ENCODE peak calls at places on chromosomes 16 and 17, in nine cellular contexts. G is right atrium auricular region; K is CD8-positive, alpha-beta T cell; R is thoracic aorta; N is Peyer's patch; S is H9; V is AG04450; O is body of pancreas; C is psoas muscle. I is an unnamed sample.

GRCh38 chr16:8103649-8104289 is 486.5 kb downstream of the TMEM114 start:
- DNase-seq in O (no peak), G (no peak), R (no peak), C (no peak), N (no peak), K (no peak), S (no peak), V (no peak), I (no peak)

GRCh38 chr16:59090501-59090900 is 356.4 kb upstream of the GOT2 start:
- DNase-seq in S (no peak), C (no peak), G (no peak), N (no peak), O (no peak), R (no peak), V (no peak), K (no peak), I (no peak)

GRCh38 chr17:59513934-59514841 is 51.2 kb upstream of the DHX40 start:
- DNase-seq in V (peak), C (peak), G (peak), K (no peak), S (no peak), O (peak), R (no peak), N (peak), I (peak)

GRCh38 chr16:56844056-56844455 is 21.0 kb upstream of the SLC12A3 start:
- DNase-seq in G (no peak), K (no peak), O (no peak), C (no peak), V (no peak), S (no peak), N (no peak), R (no peak), I (no peak)

GRCh38 chr17:60080545-60080944 is 1.8 kb upstream of the HEATR6 start:
- DNase-seq in K (no peak), N (no peak), O (no peak), G (no peak), C (no peak), V (no peak), R (no peak), S (no peak), I (no peak)

GRCh38 chr17:81869221-81870154 is 1.6 kb downstream of the ARHGDIA start:
- DNase-seq in N (peak), K (peak), G (no peak), O (peak), R (no peak), C (no peak), V (no peak), S (peak), I (no peak)

GRCh38 chr17:12349297-12349696 is 316.4 kb upstream of the MYOCD start:
- DNase-seq in K (no peak), C (no peak), V (no peak), G (no peak), S (no peak), O (no peak), R (no peak), N (no peak), I (no peak)

GRCh38 chr16:22333457-22333994 is 36.3 kb downstream of the POLR3E start:
- DNase-seq in O (no peak), G (no peak), K (no peak), C (no peak), N (no peak), V (no peak), R (no peak), S (no peak), I (peak)

GRCh38 chr17:3710951-3711383 is 12.7 kb upstream of the HASPIN start:
- DNase-seq in G (no peak), S (peak), V (no peak), C (no peak), R (no peak), N (no peak), K (peak), O (no peak), I (no peak)

GRCh38 chr17:55327225-55328088 is 62.7 kb downstream of the HLF start:
- DNase-seq in O (no peak), V (no peak), R (no peak), K (no peak), N (no peak), G (no peak), S (no peak), C (no peak), I (no peak)

GRCh38 chr17:65914784-65915342 is 277.1 kb downstream of the CEP112 start:
- DNase-seq in G (no peak), K (no peak), O (no peak), R (no peak), N (no peak), S (no peak), V (no peak), C (no peak), I (no peak)

GRCh38 chr17:9244066-9245052 is 223.0 kb downstream of the NTN1 start:
- DNase-seq in G (no peak), V (peak), N (no peak), O (peak), S (no peak), R (no peak), K (no peak), C (peak), I (no peak)

GRCh38 chr17:73902416-73903181 is 258.4 kb upstream of the SDK2 start:
- DNase-seq in K (no peak), R (no peak), S (peak), G (peak), C (no peak), O (peak), N (no peak), V (no peak), I (no peak)

GRCh38 chr17:21296097-21297025 is 11.8 kb downstream of the MAP2K3 start:
- DNase-seq in G (no peak), R (no peak), S (no peak), V (no peak), C (no peak), O (peak), K (no peak), N (no peak), I (no peak)

GRCh38 chr17:43217614-43218087 is 6.0 kb downstream of the TMEM106A start:
- DNase-seq in G (no peak), R (no peak), N (no peak), C (no peak), S (no peak), V (no peak), K (peak), O (no peak), I (no peak)

GRCh38 chr16:87499189-87499486 is 6.3 kb upstream of the ZCCHC14 start:
- DNase-seq in S (no peak), K (no peak), G (no peak), O (no peak), R (no peak), C (no peak), N (no peak), V (peak), I (no peak)

GRCh38 chr17:72394531-72394930 is 273.7 kb downstream of the SOX9 start:
- DNase-seq in N (no peak), C (no peak), K (no peak), V (no peak), R (no peak), S (no peak), O (no peak), G (no peak), I (no peak)

GRCh38 chr17:8290043-8290442 is 1.6 kb downstream of the RANGRF start:
- DNase-seq in V (no peak), K (no peak), N (no peak), R (no peak), G (no peak), C (no peak), O (no peak), S (no peak), I (no peak)

GRCh38 chr16:48558269-48558915 is 51.6 kb downstream of the N4BP1 start:
- DNase-seq in C (no peak), V (no peak), N (no peak), G (no peak), S (no peak), R (no peak), O (no peak), K (no peak), I (no peak)

GRCh38 chr16:30173054-30173453 is 10.3 kb upstream of the CORO1A start:
- DNase-seq in V (no peak), N (no peak), S (no peak), R (no peak), C (no peak), G (no peak), K (no peak), O (no peak), I (no peak)

GRCh38 chr17:2396568-2397246 is 4.2 kb downstream of the MNT start:
- DNase-seq in O (peak), K (peak), S (peak), R (peak), V (peak), N (peak), G (peak), C (peak), I (peak)

GRCh38 chr17:40315678-40316570 is 6.9 kb downstream of the RARA start:
- DNase-seq in S (no peak), R (no peak), K (no peak), N (no peak), C (peak), O (no peak), G (no peak), V (no peak), I (no peak)

GRCh38 chr16:4624827-4625616 is 396 bp downstream of the MGRN1 start:
- DNase-seq in R (peak), C (peak), N (peak), S (peak), O (peak), K (peak), G (peak), V (peak), I (peak)

GRCh38 chr16:24668481-24669001 is 60.9 kb upstream of the TNRC6A start:
- DNase-seq in C (no peak), S (no peak), V (no peak), G (no peak), N (no peak), R (peak), O (peak), K (no peak), I (no peak)

GRCh38 chr16:24673155-24673554 is 56.3 kb upstream of the TNRC6A start:
- DNase-seq in N (no peak), C (no peak), S (no peak), K (no peak), G (no peak), O (no peak), R (no peak), V (no peak), I (no peak)

GRCh38 chr16:24674877-24675276 is 54.6 kb upstream of the TNRC6A start:
- DNase-seq in G (no peak), S (no peak), V (no peak), O (no peak), R (no peak), N (no peak), K (no peak), C (no peak), I (no peak)

GRCh38 chr16:24670623-24671454 is 58.6 kb upstream of the TNRC6A start:
- DNase-seq in N (no peak), V (no peak), K (no peak), C (peak), S (peak), O (peak), R (peak), G (peak), I (peak)

GRCh38 chr16:24671455-24671954 is 57.9 kb upstream of the TNRC6A start:
- DNase-seq in K (no peak), G (no peak), O (no peak), N (no peak), R (no peak), V (no peak), C (no peak), S (no peak), I (no peak)
- H3K27ac ChIP-seq in K (no peak), G (peak), O (no peak), N (no peak), R (peak), V (peak), C (no peak), S (no peak), I (peak)

DNA sequence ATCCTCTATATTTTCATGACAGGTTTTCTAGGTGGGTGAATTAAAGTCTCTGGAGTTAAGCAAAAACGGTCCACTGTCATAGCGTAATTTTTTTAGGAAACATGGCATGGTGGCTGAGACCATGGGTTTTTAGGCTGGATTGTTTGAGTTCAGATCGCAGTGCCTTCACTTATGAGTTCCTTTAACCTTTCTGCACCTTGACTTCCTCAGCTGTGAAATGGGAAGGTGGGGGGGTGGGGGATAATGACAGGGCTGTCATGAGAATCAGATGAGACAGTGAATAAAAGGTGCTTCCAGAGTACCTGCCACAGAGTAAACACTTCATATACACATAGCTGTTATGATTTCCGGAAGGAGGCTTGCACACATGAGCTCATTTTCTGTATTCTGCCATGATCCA is 11.8 kb downstream of the PRCD start:
- DNase-seq in N (no peak), G (no peak), C (no peak), V (no peak), O (no peak), R (no peak), S (no peak), K (no peak), I (no peak)
- H3K27ac ChIP-seq in N (no peak), G (no peak), C (no peak), V (no peak), O (peak), R (no peak), S (no peak), K (no peak), I (no peak)

DNA sequence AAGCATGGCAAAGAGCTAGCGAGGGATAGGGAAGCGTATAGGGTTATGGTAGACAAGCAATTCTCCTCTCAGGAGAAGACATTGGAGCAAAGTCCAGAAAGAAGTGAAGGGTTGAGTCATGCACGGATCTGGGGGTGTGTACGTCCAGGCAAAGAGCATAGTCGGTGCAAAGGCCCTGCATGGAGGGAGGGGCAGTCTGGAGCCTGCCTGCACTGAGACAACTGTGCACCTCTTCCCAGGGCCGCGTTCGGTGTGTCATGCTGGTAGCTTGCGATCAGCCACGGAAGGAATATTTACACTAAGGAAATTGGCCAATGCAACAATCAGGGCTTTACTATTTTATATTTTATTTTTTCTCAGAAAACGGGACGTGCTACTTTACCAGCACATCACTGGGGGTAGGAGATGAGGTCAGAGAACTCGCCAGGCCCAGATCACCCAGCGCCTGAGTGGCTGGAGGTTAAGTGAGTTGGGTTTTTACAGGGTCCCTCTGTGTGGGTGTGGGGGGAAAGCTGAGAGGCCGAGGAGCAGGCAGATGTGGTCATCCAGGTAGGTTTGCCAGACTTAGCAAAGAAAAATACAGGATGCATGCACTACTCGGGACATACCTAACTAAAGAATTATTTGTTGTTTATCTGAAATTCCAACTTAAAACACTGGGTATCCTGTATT is 6.7 kb upstream of the B9D1 start:
- DNase-seq in O (no peak), N (peak), G (no peak), R (no peak), K (no peak), V (no peak), S (no peak), C (no peak), I (no peak)
- H3K27ac ChIP-seq in O (no peak), N (no peak), G (no peak), R (no peak), K (no peak), V (no peak), S (no peak), C (no peak), I (no peak)

DNA sequence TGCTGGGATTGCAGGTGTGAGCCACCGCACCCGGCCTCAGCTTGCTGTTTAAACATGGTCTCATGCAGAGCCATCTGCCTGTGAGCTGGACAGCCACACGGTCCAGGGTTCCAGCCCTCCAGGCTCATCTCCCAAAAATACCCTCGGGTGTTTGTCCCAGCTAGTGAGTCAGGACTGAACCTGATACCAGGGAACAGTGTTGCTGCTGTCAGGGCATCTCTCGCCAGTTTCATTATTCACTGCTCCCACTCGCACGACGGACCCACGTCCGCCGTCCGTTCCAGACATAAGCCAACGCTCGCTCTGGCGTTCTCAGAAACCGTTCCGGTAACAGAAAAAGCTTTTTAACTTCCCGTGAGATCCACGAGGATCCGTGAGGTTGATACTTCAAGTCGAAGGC is 77.6 kb downstream of the NXN start:
- DNase-seq in C (peak), R (no peak), O (no peak), N (no peak), S (no peak), V (no peak), K (no peak), G (no peak), I (no peak)
- H3K27ac ChIP-seq in C (peak), R (peak), O (no peak), N (peak), S (no peak), V (no peak), K (no peak), G (peak), I (no peak)

GRCh38 chr17:17780941-17781590 is 55.7 kb downstream of the SREBF1 start:
- DNase-seq in G (no peak), V (peak), R (no peak), N (no peak), S (peak), O (no peak), K (no peak), C (peak), I (peak)
- H3K27ac ChIP-seq in G (peak), V (peak), R (peak), N (no peak), S (no peak), O (peak), K (no peak), C (peak), I (peak)

GRCh38 chr16:85910073-85910853 is 11.3 kb downstream of the IRF8 start:
- DNase-seq in G (no peak), S (no peak), C (no peak), V (no peak), N (no peak), R (no peak), K (no peak), O (no peak), I (no peak)
- H3K27ac ChIP-seq in G (no peak), S (no peak), C (no peak), V (no peak), N (peak), R (no peak), K (no peak), O (no peak), I (no peak)

GRCh38 chr16:2473425-2473926 is 1.5 kb upstream of the TBC1D24 start:
- DNase-seq in K (peak), R (no peak), S (peak), C (no peak), O (no peak), N (no peak), V (no peak), G (no peak), I (no peak)
- H3K27ac ChIP-seq in K (no peak), R (no peak), S (no peak), C (no peak), O (no peak), N (no peak), V (no peak), G (no peak), I (no peak)

I was measured in substantia nigra.